ENCODE peak calls at places on chromosomes 7 and 10, in four cellular contexts. One of them, this sample, is unnamed.

GRCh38 chr7:92425311-92425947 is 21.9 kb upstream of the GATAD1 start:
- DNase-seq in transverse colon: peak
- DNase-seq in progenitor cell of endocrine pancreas: no peak
- DNase-seq in IMR-90: no peak
- DNase-seq in this sample: peak

GRCh38 chr10:78982726-78983125 is 86.0 kb upstream of the ZMIZ1 start:
- DNase-seq in transverse colon: no peak
- DNase-seq in progenitor cell of endocrine pancreas: no peak
- DNase-seq in IMR-90: no peak
- DNase-seq in this sample: no peak

GRCh38 chr7:76002139-76002538 is 7.7 kb upstream of the TMEM120A start:
- DNase-seq in transverse colon: no peak
- DNase-seq in progenitor cell of endocrine pancreas: no peak
- DNase-seq in IMR-90: no peak
- DNase-seq in this sample: no peak

GRCh38 chr7:137445998-137446397 is 102.5 kb upstream of the PTN start:
- DNase-seq in transverse colon: no peak
- DNase-seq in progenitor cell of endocrine pancreas: no peak
- DNase-seq in IMR-90: no peak
- DNase-seq in this sample: no peak

GRCh38 chr10:30775779-30776591 is 146.4 kb upstream of the LYZL2 start:
- DNase-seq in transverse colon: peak
- DNase-seq in progenitor cell of endocrine pancreas: no peak
- DNase-seq in IMR-90: peak
- DNase-seq in this sample: no peak

GRCh38 chr10:94097656-94098055 is 103.9 kb downstream of the PLCE1 start:
- DNase-seq in transverse colon: no peak
- DNase-seq in progenitor cell of endocrine pancreas: no peak
- DNase-seq in IMR-90: peak
- DNase-seq in this sample: no peak

GRCh38 chr10:17216217-17216900 is 11.7 kb upstream of the VIM start:
- DNase-seq in transverse colon: no peak
- DNase-seq in progenitor cell of endocrine pancreas: no peak
- DNase-seq in IMR-90: peak
- DNase-seq in this sample: peak

GRCh38 chr10:100209303-100209702 is 20.1 kb downstream of the CHUK start:
- DNase-seq in transverse colon: no peak
- DNase-seq in progenitor cell of endocrine pancreas: no peak
- DNase-seq in IMR-90: peak
- DNase-seq in this sample: no peak

GRCh38 chr7:107767391-107767790 is 23.4 kb downstream of the CBLL1 start:
- DNase-seq in transverse colon: no peak
- DNase-seq in progenitor cell of endocrine pancreas: no peak
- DNase-seq in IMR-90: no peak
- DNase-seq in this sample: no peak

GRCh38 chr10:33556581-33556980 is 222.1 kb upstream of the NRP1 start:
- DNase-seq in transverse colon: no peak
- DNase-seq in progenitor cell of endocrine pancreas: no peak
- DNase-seq in IMR-90: no peak
- DNase-seq in this sample: no peak

GRCh38 chr10:77634939-77635338 is 2.7 kb downstream of the KCNMA1 start:
- DNase-seq in transverse colon: no peak
- DNase-seq in progenitor cell of endocrine pancreas: no peak
- DNase-seq in IMR-90: no peak
- DNase-seq in this sample: no peak

GRCh38 chr10:89332718-89333281 is 5.0 kb downstream of the IFIT3 start:
- DNase-seq in transverse colon: no peak
- DNase-seq in progenitor cell of endocrine pancreas: no peak
- DNase-seq in IMR-90: no peak
- DNase-seq in this sample: no peak

GRCh38 chr7:155739538-155740140 is 72.6 kb downstream of the SHH start:
- DNase-seq in transverse colon: no peak
- DNase-seq in progenitor cell of endocrine pancreas: no peak
- DNase-seq in IMR-90: no peak
- DNase-seq in this sample: no peak

GRCh38 chr10:111820471-111820870 is 363.1 kb downstream of the GPAM start:
- DNase-seq in transverse colon: no peak
- DNase-seq in progenitor cell of endocrine pancreas: no peak
- DNase-seq in IMR-90: no peak
- DNase-seq in this sample: no peak

GRCh38 chr10:133335238-133336122 is 1.2 kb downstream of the CALY start:
- DNase-seq in transverse colon: peak
- DNase-seq in progenitor cell of endocrine pancreas: no peak
- DNase-seq in IMR-90: peak
- DNase-seq in this sample: peak

GRCh38 chr7:21104124-21104500 is 317.4 kb upstream of the SP8 start:
- DNase-seq in transverse colon: peak
- DNase-seq in progenitor cell of endocrine pancreas: no peak
- DNase-seq in IMR-90: no peak
- DNase-seq in this sample: no peak

GRCh38 chr7:120052884-120053382 is 220.0 kb upstream of the KCND2 start:
- DNase-seq in transverse colon: peak
- DNase-seq in progenitor cell of endocrine pancreas: no peak
- DNase-seq in IMR-90: peak
- DNase-seq in this sample: peak

GRCh38 chr10:129525408-129525807 is 58.4 kb downstream of the MGMT start:
- DNase-seq in transverse colon: no peak
- DNase-seq in progenitor cell of endocrine pancreas: no peak
- DNase-seq in IMR-90: peak
- DNase-seq in this sample: no peak

GRCh38 chr10:12875100-12875499 is 126.4 kb downstream of the CCDC3 start:
- DNase-seq in transverse colon: no peak
- DNase-seq in progenitor cell of endocrine pancreas: no peak
- DNase-seq in IMR-90: peak
- DNase-seq in this sample: no peak

GRCh38 chr10:84267503-84268126 is 22.8 kb downstream of the RGR start:
- DNase-seq in transverse colon: peak
- DNase-seq in progenitor cell of endocrine pancreas: no peak
- DNase-seq in IMR-90: peak
- DNase-seq in this sample: peak

GRCh38 chr7:33854951-33855350 is 50.4 kb upstream of the BMPER start:
- DNase-seq in transverse colon: no peak
- DNase-seq in progenitor cell of endocrine pancreas: no peak
- DNase-seq in IMR-90: peak
- DNase-seq in this sample: no peak

GRCh38 chr10:53839437-53840039 is 961.5 kb downstream of the PCDH15 start:
- DNase-seq in transverse colon: no peak
- DNase-seq in progenitor cell of endocrine pancreas: no peak
- DNase-seq in IMR-90: peak
- DNase-seq in this sample: no peak

GRCh38 chr7:5689118-5689517 is 92.3 kb downstream of the RNF216 start:
- DNase-seq in transverse colon: no peak
- DNase-seq in progenitor cell of endocrine pancreas: no peak
- DNase-seq in IMR-90: peak
- DNase-seq in this sample: no peak

GRCh38 chr10:74771054-74771453 is 55.3 kb upstream of the KAT6B start:
- DNase-seq in transverse colon: no peak
- DNase-seq in progenitor cell of endocrine pancreas: no peak
- DNase-seq in IMR-90: no peak
- DNase-seq in this sample: no peak
- TF ChIP-seq CTCF in transverse colon: no peak
- TF ChIP-seq CTCF in progenitor cell of endocrine pancreas: no peak
- TF ChIP-seq CTCF in IMR-90: no peak
- TF ChIP-seq CTCF in this sample: no peak

GRCh38 chr7:35819310-35819709 is 18.5 kb downstream of the SEPTIN7 start:
- DNase-seq in transverse colon: no peak
- DNase-seq in progenitor cell of endocrine pancreas: no peak
- DNase-seq in IMR-90: no peak
- DNase-seq in this sample: no peak
- TF ChIP-seq CTCF in transverse colon: no peak
- TF ChIP-seq CTCF in progenitor cell of endocrine pancreas: no peak
- TF ChIP-seq CTCF in IMR-90: no peak
- TF ChIP-seq CTCF in this sample: no peak

GRCh38 chr7:42068554-42069280 is 168.3 kb downstream of the GLI3 start:
- DNase-seq in transverse colon: no peak
- DNase-seq in progenitor cell of endocrine pancreas: no peak
- DNase-seq in IMR-90: no peak
- DNase-seq in this sample: no peak

GRCh38 chr7:42069625-42070024 is 167.4 kb downstream of the GLI3 start:
- DNase-seq in transverse colon: no peak
- DNase-seq in progenitor cell of endocrine pancreas: no peak
- DNase-seq in IMR-90: no peak
- DNase-seq in this sample: no peak

GRCh38 chr7:42070068-42070467 is 166.9 kb downstream of the GLI3 start:
- DNase-seq in transverse colon: no peak
- DNase-seq in progenitor cell of endocrine pancreas: no peak
- DNase-seq in IMR-90: peak
- DNase-seq in this sample: no peak

GRCh38 chr7:42074079-42074478 is 162.9 kb downstream of the GLI3 start:
- DNase-seq in transverse colon: no peak
- DNase-seq in progenitor cell of endocrine pancreas: no peak
- DNase-seq in IMR-90: no peak
- DNase-seq in this sample: no peak

DNA sequence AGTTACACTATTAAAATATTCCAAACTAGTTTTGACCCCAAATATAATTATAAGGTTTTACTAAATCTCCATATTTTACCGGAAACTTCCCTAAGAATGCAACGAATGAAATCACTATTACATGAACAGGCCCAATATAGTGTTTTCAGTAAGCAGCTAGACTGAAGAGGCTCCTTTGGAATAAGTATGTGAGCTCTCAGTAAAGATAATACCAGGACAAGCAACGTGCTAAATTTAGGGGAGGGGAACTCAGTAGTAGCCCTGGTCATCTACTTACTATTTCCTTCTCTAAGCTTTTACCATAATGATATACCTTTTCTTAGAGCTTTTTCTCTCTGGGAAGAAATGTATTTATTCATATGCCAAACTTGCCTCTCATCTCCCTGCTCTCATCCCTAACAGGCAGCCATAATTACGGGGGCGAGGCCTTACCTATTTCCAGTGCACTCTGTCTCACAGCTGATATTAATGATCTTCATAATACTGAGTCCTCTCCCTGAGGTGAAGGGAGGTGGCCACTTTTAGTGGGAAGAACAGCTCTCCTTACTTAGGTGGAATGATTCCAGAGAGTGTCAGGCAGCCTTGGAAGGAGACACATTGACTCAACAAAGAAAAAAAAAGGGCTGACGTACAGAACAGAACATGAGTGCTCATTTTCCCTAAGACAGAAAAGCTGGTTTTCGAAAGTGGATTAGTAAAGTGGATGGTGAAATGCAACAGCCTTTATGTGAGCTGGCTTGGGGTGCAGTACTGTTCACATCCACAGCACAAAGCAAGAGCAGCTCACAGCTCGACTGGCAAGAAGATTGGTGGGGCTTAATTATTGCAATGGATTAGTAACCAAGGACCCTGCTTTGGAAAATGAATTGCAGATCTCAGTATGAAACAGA is 165.4 kb downstream of the GLI3 start:
- DNase-seq in transverse colon: no peak
- DNase-seq in progenitor cell of endocrine pancreas: no peak
- DNase-seq in IMR-90: peak
- DNase-seq in this sample: no peak
- TF ChIP-seq CTCF in transverse colon: no peak
- TF ChIP-seq CTCF in progenitor cell of endocrine pancreas: peak
- TF ChIP-seq CTCF in IMR-90: no peak
- TF ChIP-seq CTCF in this sample: no peak

GRCh38 chr10:132143162-132143561 is 43.6 kb upstream of the DPYSL4 start:
- DNase-seq in transverse colon: no peak
- DNase-seq in progenitor cell of endocrine pancreas: no peak
- DNase-seq in IMR-90: no peak
- DNase-seq in this sample: no peak

GRCh38 chr10:132141076-132141475 is 45.7 kb upstream of the DPYSL4 start:
- DNase-seq in transverse colon: no peak
- DNase-seq in progenitor cell of endocrine pancreas: no peak
- DNase-seq in IMR-90: no peak
- DNase-seq in this sample: no peak

GRCh38 chr10:132141526-132142395 is 45.0 kb upstream of the DPYSL4 start:
- DNase-seq in transverse colon: no peak
- DNase-seq in progenitor cell of endocrine pancreas: no peak
- DNase-seq in IMR-90: no peak
- DNase-seq in this sample: no peak

GRCh38 chr10:132144086-132144485 is 42.7 kb upstream of the DPYSL4 start:
- DNase-seq in transverse colon: no peak
- DNase-seq in progenitor cell of endocrine pancreas: no peak
- DNase-seq in IMR-90: no peak
- DNase-seq in this sample: no peak

GRCh38 chr10:132142396-132143161 is 44.2 kb upstream of the DPYSL4 start:
- DNase-seq in transverse colon: peak
- DNase-seq in progenitor cell of endocrine pancreas: peak
- DNase-seq in IMR-90: no peak
- DNase-seq in this sample: peak
- TF ChIP-seq CTCF in transverse colon: peak
- TF ChIP-seq CTCF in progenitor cell of endocrine pancreas: peak
- TF ChIP-seq CTCF in IMR-90: peak
- TF ChIP-seq CTCF in this sample: peak

GRCh38 chr7:159000859-159001435 is 143.7 kb downstream of the VIPR2 start:
- DNase-seq in transverse colon: no peak
- DNase-seq in progenitor cell of endocrine pancreas: no peak
- DNase-seq in IMR-90: no peak
- DNase-seq in this sample: no peak
- TF ChIP-seq CTCF in transverse colon: no peak
- TF ChIP-seq CTCF in progenitor cell of endocrine pancreas: no peak
- TF ChIP-seq CTCF in IMR-90: no peak
- TF ChIP-seq CTCF in this sample: no peak

GRCh38 chr7:12768948-12769347 is 81.5 kb downstream of the ARL4A start:
- DNase-seq in transverse colon: no peak
- DNase-seq in progenitor cell of endocrine pancreas: no peak
- DNase-seq in IMR-90: no peak
- DNase-seq in this sample: no peak

GRCh38 chr7:12764355-12765000 is 77.0 kb downstream of the ARL4A start:
- DNase-seq in transverse colon: no peak
- DNase-seq in progenitor cell of endocrine pancreas: no peak
- DNase-seq in IMR-90: peak
- DNase-seq in this sample: no peak

GRCh38 chr7:12761691-12762090 is 74.3 kb downstream of the ARL4A start:
- DNase-seq in transverse colon: no peak
- DNase-seq in progenitor cell of endocrine pancreas: no peak
- DNase-seq in IMR-90: no peak
- DNase-seq in this sample: no peak

GRCh38 chr7:12766416-12766815 is 79.0 kb downstream of the ARL4A start:
- DNase-seq in transverse colon: no peak
- DNase-seq in progenitor cell of endocrine pancreas: no peak
- DNase-seq in IMR-90: no peak
- DNase-seq in this sample: no peak

GRCh38 chr7:12765431-12766100 is 78.1 kb downstream of the ARL4A start:
- DNase-seq in transverse colon: no peak
- DNase-seq in progenitor cell of endocrine pancreas: no peak
- DNase-seq in IMR-90: peak
- DNase-seq in this sample: no peak
- TF ChIP-seq CTCF in transverse colon: no peak
- TF ChIP-seq CTCF in progenitor cell of endocrine pancreas: no peak
- TF ChIP-seq CTCF in IMR-90: no peak
- TF ChIP-seq CTCF in this sample: no peak

DNA sequence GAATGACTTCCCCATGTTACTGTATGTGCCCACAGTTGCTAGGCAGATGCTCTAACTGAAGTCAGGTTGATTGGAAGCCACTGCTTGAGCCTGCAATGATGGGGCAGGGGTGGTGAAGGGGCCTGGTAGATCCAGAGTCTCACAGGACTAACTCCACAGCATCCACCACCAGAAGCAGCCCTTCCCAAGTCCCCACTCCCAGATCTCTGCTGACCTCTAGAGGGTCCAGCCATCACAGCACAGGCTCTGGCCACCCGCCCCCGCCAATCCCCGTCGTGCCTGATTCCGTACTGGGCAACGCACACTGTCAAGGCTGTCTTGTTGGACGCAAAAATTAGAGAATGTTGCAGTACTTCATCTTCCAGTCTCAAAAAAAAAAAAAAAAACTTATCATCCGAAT is 136.8 kb upstream of the PDE1C start:
- DNase-seq in transverse colon: no peak
- DNase-seq in progenitor cell of endocrine pancreas: peak
- DNase-seq in IMR-90: peak
- DNase-seq in this sample: peak
- TF ChIP-seq CTCF in transverse colon: no peak
- TF ChIP-seq CTCF in progenitor cell of endocrine pancreas: peak
- TF ChIP-seq CTCF in IMR-90: peak
- TF ChIP-seq CTCF in this sample: peak

This sample was measured in Calu3.